ENCODE peak calls at places on chromosomes 13 and 19, in four cellular contexts. H, M, N and U are unnamed samples.

GRCh38 chr19:2811221-2811722 is 8.4 kb upstream of the ZNF554 start:
- DNase-seq in H (no peak), N (no peak), M (no peak), U (no peak)

GRCh38 chr13:41306271-41307150 is 4.6 kb upstream of the NAA16 start:
- DNase-seq in N (no peak), M (no peak), H (no peak), U (no peak)

GRCh38 chr13:111929036-111929616 is 137.8 kb upstream of the SOX1 start:
- DNase-seq in M (no peak), H (no peak), N (no peak), U (no peak)

GRCh38 chr13:23681253-23681652 is 111.0 kb downstream of the TNFRSF19 start:
- DNase-seq in H (no peak), M (no peak), N (no peak), U (no peak)

GRCh38 chr13:33349996-33350826 is 64.7 kb upstream of the STARD13 start:
- DNase-seq in N (peak; percentile 7), M (no peak), H (no peak), U (peak; percentile 46)

GRCh38 chr19:32287811-32288227 is 57.6 kb upstream of the ZNF507 start:
- DNase-seq in H (peak; percentile 34), M (no peak), N (peak; percentile 44), U (peak; percentile 45)

GRCh38 chr13:112079696-112080095 is 12.7 kb downstream of the SOX1 start:
- DNase-seq in N (no peak), M (no peak), H (no peak), U (no peak)

GRCh38 chr13:34161829-34162544 is 344.0 kb downstream of the RFC3 start:
- DNase-seq in M (no peak), N (peak; percentile 18), H (no peak), U (no peak)

GRCh38 chr19:51102991-51103390 is 5.2 kb downstream of the CTU1 start:
- DNase-seq in M (no peak), N (no peak), H (no peak), U (no peak)

GRCh38 chr19:38445362-38445761 is 11.9 kb downstream of the RYR1 start:
- DNase-seq in N (no peak), M (no peak), H (no peak), U (no peak)

GRCh38 chr19:14113762-14114414 is 3.7 kb downstream of the PRKACA start:
- DNase-seq in M (peak; percentile 32), H (no peak), N (no peak), U (no peak)

GRCh38 chr19:29663861-29664752 is 1.2 kb upstream of the PLEKHF1 start:
- DNase-seq in M (no peak), H (no peak), N (no peak), U (peak; percentile 25)

GRCh38 chr13:50410921-50411712 is 395.9 kb downstream of the KCNRG start:
- DNase-seq in H (no peak), N (peak; percentile 54), M (no peak), U (peak; percentile 79)

GRCh38 chr19:3094638-3095374 is 644 bp downstream of the GNA11 start:
- DNase-seq in N (no peak), M (peak; percentile 28), H (no peak), U (peak; percentile 42)

GRCh38 chr13:34347784-34348573 is 530.0 kb downstream of the RFC3 start:
- DNase-seq in N (no peak), M (no peak), H (no peak), U (no peak)

GRCh38 chr19:18416778-18417249 is 2.4 kb upstream of the SSBP4 start:
- DNase-seq in N (no peak), M (peak; percentile 49), H (no peak), U (peak; percentile 73)

GRCh38 chr13:110541526-110541920 is 20.0 kb downstream of the RAB20 start:
- DNase-seq in N (no peak), M (no peak), H (no peak), U (no peak)

GRCh38 chr19:32674153-32674958 is 624 bp downstream of the ANKRD27 start:
- DNase-seq in M (no peak), H (no peak), N (no peak), U (peak; percentile 16)

GRCh38 chr19:16888629-16889371 is at the start of gene F2RL3:
- DNase-seq in M (no peak), H (no peak), N (no peak), U (peak; percentile 37)

GRCh38 chr19:6248856-6249255 is 30.9 kb downstream of the MLLT1 start:
- DNase-seq in H (no peak), M (no peak), N (no peak), U (no peak)

GRCh38 chr13:36067619-36068456 is 63.3 kb downstream of the DCLK1 start:
- DNase-seq in M (no peak), N (no peak), H (no peak), U (no peak)

GRCh38 chr13:24264976-24265375 is 44.4 kb upstream of the C1QTNF9 start:
- DNase-seq in H (no peak), M (peak; percentile 69), N (no peak), U (no peak)

GRCh38 chr13:21047591-21048282 is 13.6 kb downstream of the LATS2 start:
- DNase-seq in H (no peak), N (no peak), M (no peak), U (no peak)

GRCh38 chr19:49327878-49328544 is 3.0 kb upstream of the SLC6A16 start:
- DNase-seq in H (no peak), N (peak; percentile 56), M (peak; percentile 40), U (no peak)

GRCh38 chr13:111065698-111066097 is 49.4 kb upstream of the ARHGEF7 start:
- DNase-seq in H (no peak), M (no peak), N (no peak), U (no peak)

GRCh38 chr19:38425222-38425809 is 703 bp downstream of the RASGRP4 start:
- DNase-seq in H (no peak), N (no peak), M (no peak), U (no peak)

GRCh38 chr19:20078696-20079095 is 896 bp downstream of the ZNF90 start:
- DNase-seq in H (no peak), N (no peak), M (no peak), U (no peak)

GRCh38 chr19:13014101-13014920 is 19.0 kb downstream of the NFIX start:
- DNase-seq in M (no peak), H (no peak), N (no peak), U (peak; percentile 61)

GRCh38 chr13:106096661-106097092 is 438.8 kb downstream of the EFNB2 start:
- DNase-seq in N (peak; percentile 25), M (no peak), H (no peak), U (no peak)

GRCh38 chr13:30016398-30016797 is 166.0 kb upstream of the UBL3 start:
- DNase-seq in M (no peak), N (no peak), H (no peak), U (no peak)

GRCh38 chr19:45664575-45664974 is 3.4 kb upstream of the GIPR start:
- DNase-seq in N (no peak), H (no peak), M (no peak), U (no peak)

GRCh38 chr19:49744946-49745381 is 18.1 kb downstream of the TSKS start:
- DNase-seq in H (no peak), N (no peak), M (no peak), U (no peak)

GRCh38 chr13:41652735-41653361 is 195.5 kb downstream of the RGCC start:
- DNase-seq in H (no peak), M (peak; percentile 32), N (peak; percentile 7), U (no peak)

GRCh38 chr19:17751103-17751911 is at the start of gene FCHO1:
- DNase-seq in M (peak; percentile 84), H (no peak), N (no peak), U (no peak)

GRCh38 chr19:17021793-17022590 is 4.6 kb downstream of the CPAMD8 start:
- DNase-seq in H (no peak), N (no peak), M (no peak), U (no peak)

GRCh38 chr19:958967-959685 is 25.0 kb upstream of the WDR18 start:
- DNase-seq in N (peak; percentile 79), H (no peak), M (peak; percentile 46), U (no peak)

GRCh38 chr13:34308725-34309124 is 490.8 kb downstream of the RFC3 start:
- DNase-seq in H (no peak), N (no peak), M (no peak), U (no peak)